ENCODE peak calls at places on chromosomes 2 and 18, in seven cellular contexts. One of them, this sample, is unnamed.

GRCh38 chr2:159290289-159290907 is 3.9 kb upstream of the WDSUB1 start:
- DNase-seq in substantia nigra: no peak
- DNase-seq in tibial nerve: peak; percentile 59
- DNase-seq in head of caudate nucleus: no peak
- DNase-seq in neural crest cell: no peak
- DNase-seq in HT1080: peak; percentile 70
- DNase-seq in cardiac fibroblast: peak; percentile 22
- DNase-seq in this sample: peak; percentile 44

GRCh38 chr2:62321370-62321769 is 125.5 kb downstream of the B3GNT2 start:
- DNase-seq in substantia nigra: no peak
- DNase-seq in tibial nerve: no peak
- DNase-seq in head of caudate nucleus: no peak
- DNase-seq in neural crest cell: no peak
- DNase-seq in HT1080: no peak
- DNase-seq in cardiac fibroblast: no peak
- DNase-seq in this sample: no peak

GRCh38 chr2:22626621-22627020 is 758.4 kb upstream of the KLHL29 start:
- DNase-seq in substantia nigra: no peak
- DNase-seq in tibial nerve: no peak
- DNase-seq in head of caudate nucleus: no peak
- DNase-seq in neural crest cell: no peak
- DNase-seq in HT1080: no peak
- DNase-seq in cardiac fibroblast: no peak
- DNase-seq in this sample: no peak

GRCh38 chr18:10368456-10369453 is 85.7 kb upstream of the APCDD1 start:
- DNase-seq in substantia nigra: no peak
- DNase-seq in tibial nerve: no peak
- DNase-seq in head of caudate nucleus: no peak
- DNase-seq in neural crest cell: no peak
- DNase-seq in HT1080: no peak
- DNase-seq in cardiac fibroblast: no peak
- DNase-seq in this sample: peak; percentile 40

GRCh38 chr2:41595235-41595634 is 452.6 kb upstream of the PKDCC start:
- DNase-seq in substantia nigra: no peak
- DNase-seq in tibial nerve: no peak
- DNase-seq in head of caudate nucleus: no peak
- DNase-seq in neural crest cell: no peak
- DNase-seq in HT1080: peak; percentile 25
- DNase-seq in cardiac fibroblast: peak; percentile 39
- DNase-seq in this sample: no peak

GRCh38 chr2:206728277-206729199 is 10.3 kb upstream of the DYTN start:
- DNase-seq in substantia nigra: no peak
- DNase-seq in tibial nerve: no peak
- DNase-seq in head of caudate nucleus: peak; percentile 56
- DNase-seq in neural crest cell: no peak
- DNase-seq in HT1080: peak; percentile 71
- DNase-seq in cardiac fibroblast: peak; percentile 5
- DNase-seq in this sample: no peak

GRCh38 chr18:6449213-6449612 is 34.5 kb upstream of the L3MBTL4 start:
- DNase-seq in substantia nigra: no peak
- DNase-seq in tibial nerve: no peak
- DNase-seq in head of caudate nucleus: no peak
- DNase-seq in neural crest cell: no peak
- DNase-seq in HT1080: no peak
- DNase-seq in cardiac fibroblast: no peak
- DNase-seq in this sample: no peak

GRCh38 chr2:64839844-64840243 is 149.4 kb upstream of the SLC1A4 start:
- DNase-seq in substantia nigra: no peak
- DNase-seq in tibial nerve: no peak
- DNase-seq in head of caudate nucleus: no peak
- DNase-seq in neural crest cell: no peak
- DNase-seq in HT1080: no peak
- DNase-seq in cardiac fibroblast: no peak
- DNase-seq in this sample: no peak

GRCh38 chr18:37489011-37489410 is 76.6 kb downstream of the CELF4 start:
- DNase-seq in substantia nigra: no peak
- DNase-seq in tibial nerve: no peak
- DNase-seq in head of caudate nucleus: no peak
- DNase-seq in neural crest cell: no peak
- DNase-seq in HT1080: no peak
- DNase-seq in cardiac fibroblast: no peak
- DNase-seq in this sample: no peak

GRCh38 chr18:3966246-3966984 is 488.7 kb downstream of the DLGAP1 start:
- DNase-seq in substantia nigra: no peak
- DNase-seq in tibial nerve: no peak
- DNase-seq in head of caudate nucleus: no peak
- DNase-seq in neural crest cell: no peak
- DNase-seq in HT1080: no peak
- DNase-seq in cardiac fibroblast: no peak
- DNase-seq in this sample: no peak

GRCh38 chr2:68403199-68403644 is 38.1 kb downstream of the PLEK start:
- DNase-seq in substantia nigra: no peak
- DNase-seq in tibial nerve: no peak
- DNase-seq in head of caudate nucleus: no peak
- DNase-seq in neural crest cell: no peak
- DNase-seq in HT1080: no peak
- DNase-seq in cardiac fibroblast: no peak
- DNase-seq in this sample: no peak

GRCh38 chr2:12433641-12433990 is 283.1 kb upstream of the TRIB2 start:
- DNase-seq in substantia nigra: no peak
- DNase-seq in tibial nerve: no peak
- DNase-seq in head of caudate nucleus: no peak
- DNase-seq in neural crest cell: no peak
- DNase-seq in HT1080: no peak
- DNase-seq in cardiac fibroblast: no peak
- DNase-seq in this sample: no peak

GRCh38 chr2:73992036-73992435 is 7.3 kb downstream of the TET3 start:
- DNase-seq in substantia nigra: no peak
- DNase-seq in tibial nerve: no peak
- DNase-seq in head of caudate nucleus: no peak
- DNase-seq in neural crest cell: no peak
- DNase-seq in HT1080: no peak
- DNase-seq in cardiac fibroblast: no peak
- DNase-seq in this sample: no peak

GRCh38 chr2:18795881-18796280 is 206.5 kb upstream of the NT5C1B start:
- DNase-seq in substantia nigra: no peak
- DNase-seq in tibial nerve: no peak
- DNase-seq in head of caudate nucleus: no peak
- DNase-seq in neural crest cell: no peak
- DNase-seq in HT1080: no peak
- DNase-seq in cardiac fibroblast: peak; percentile 49
- DNase-seq in this sample: no peak

GRCh38 chr2:109521233-109521632 is 92.5 kb downstream of the SEPTIN10 start:
- DNase-seq in substantia nigra: no peak
- DNase-seq in tibial nerve: no peak
- DNase-seq in head of caudate nucleus: no peak
- DNase-seq in neural crest cell: no peak
- DNase-seq in HT1080: no peak
- DNase-seq in cardiac fibroblast: no peak
- DNase-seq in this sample: no peak

GRCh38 chr2:173126819-173127218 is 51.2 kb downstream of the MAP3K20 start:
- DNase-seq in substantia nigra: no peak
- DNase-seq in tibial nerve: no peak
- DNase-seq in head of caudate nucleus: no peak
- DNase-seq in neural crest cell: no peak
- DNase-seq in HT1080: peak; percentile 75
- DNase-seq in cardiac fibroblast: no peak
- DNase-seq in this sample: no peak

GRCh38 chr2:26355038-26355995 is 8.7 kb upstream of the ADGRF3 start:
- DNase-seq in substantia nigra: no peak
- DNase-seq in tibial nerve: no peak
- DNase-seq in head of caudate nucleus: no peak
- DNase-seq in neural crest cell: no peak
- DNase-seq in HT1080: peak; percentile 92
- DNase-seq in cardiac fibroblast: peak; percentile 93
- DNase-seq in this sample: no peak

GRCh38 chr2:86223098-86223681 is 23.9 kb downstream of the MRPL35 start:
- DNase-seq in substantia nigra: peak; percentile 44
- DNase-seq in tibial nerve: no peak
- DNase-seq in head of caudate nucleus: peak; percentile 72
- DNase-seq in neural crest cell: no peak
- DNase-seq in HT1080: no peak
- DNase-seq in cardiac fibroblast: peak; percentile 76
- DNase-seq in this sample: no peak

GRCh38 chr2:46879511-46879910 is 36.1 kb downstream of the MCFD2 start:
- DNase-seq in substantia nigra: no peak
- DNase-seq in tibial nerve: no peak
- DNase-seq in head of caudate nucleus: no peak
- DNase-seq in neural crest cell: no peak
- DNase-seq in HT1080: no peak
- DNase-seq in cardiac fibroblast: no peak
- DNase-seq in this sample: no peak

GRCh38 chr2:74053959-74054715 is 69.4 kb downstream of the TET3 start:
- DNase-seq in substantia nigra: no peak
- DNase-seq in tibial nerve: no peak
- DNase-seq in head of caudate nucleus: no peak
- DNase-seq in neural crest cell: no peak
- DNase-seq in HT1080: no peak
- DNase-seq in cardiac fibroblast: no peak
- DNase-seq in this sample: no peak

GRCh38 chr2:56587456-56587855 is 403.7 kb downstream of the CCDC85A start:
- DNase-seq in substantia nigra: no peak
- DNase-seq in tibial nerve: no peak
- DNase-seq in head of caudate nucleus: no peak
- DNase-seq in neural crest cell: no peak
- DNase-seq in HT1080: no peak
- DNase-seq in cardiac fibroblast: no peak
- DNase-seq in this sample: no peak

GRCh38 chr18:76488190-76488589 is 6.9 kb downstream of the ZNF516 start:
- DNase-seq in substantia nigra: no peak
- DNase-seq in tibial nerve: no peak
- DNase-seq in head of caudate nucleus: no peak
- DNase-seq in neural crest cell: no peak
- DNase-seq in HT1080: no peak
- DNase-seq in cardiac fibroblast: peak; percentile 86
- DNase-seq in this sample: no peak

GRCh38 chr2:199459286-199460100 is 1.8 kb upstream of the SATB2 start:
- DNase-seq in substantia nigra: peak; percentile 89
- DNase-seq in tibial nerve: peak; percentile 90
- DNase-seq in head of caudate nucleus: peak; percentile 97
- DNase-seq in neural crest cell: peak; percentile 90
- DNase-seq in HT1080: peak; percentile 87
- DNase-seq in cardiac fibroblast: peak; percentile 95
- DNase-seq in this sample: peak; percentile 75

GRCh38 chr18:70462078-70462439 is 173.2 kb downstream of the SOCS6 start:
- DNase-seq in substantia nigra: no peak
- DNase-seq in tibial nerve: no peak
- DNase-seq in head of caudate nucleus: no peak
- DNase-seq in neural crest cell: no peak
- DNase-seq in HT1080: no peak
- DNase-seq in cardiac fibroblast: no peak
- DNase-seq in this sample: no peak

This sample was measured in upper lobe of left lung.